ENCODE peak calls at places on chromosomes 2 and 18, in five cellular contexts. A, R, Q, P and H are unnamed samples.

GRCh38 chr2:218031261-218031660 is 28.5 kb upstream of the TNS1 start:
- DNase-seq in A (no peak), R (no peak), Q (no peak), P (no peak), H (no peak)

GRCh38 chr2:166106431-166107015 is 21.3 kb downstream of the SCN1A start:
- DNase-seq in A (no peak), R (no peak), Q (no peak), P (no peak), H (no peak)

GRCh38 chr2:231370749-231371429 is 24.6 kb upstream of the B3GNT7 start:
- DNase-seq in A (no peak), R (no peak), Q (no peak), P (peak), H (peak)

GRCh38 chr2:189268763-189269162 is 89.2 kb upstream of the COL5A2 start:
- DNase-seq in A (no peak), R (no peak), Q (no peak), P (no peak), H (no peak)

GRCh38 chr18:23421277-23421676 is 31.8 kb upstream of the RIOK3 start:
- DNase-seq in A (no peak), R (no peak), Q (no peak), P (no peak), H (no peak)

GRCh38 chr2:106068415-106068814 is 125.7 kb downstream of the UXS1 start:
- DNase-seq in A (no peak), R (no peak), Q (no peak), P (no peak), H (no peak)

GRCh38 chr2:12624911-12625598 is 91.7 kb upstream of the TRIB2 start:
- DNase-seq in A (no peak), R (no peak), Q (no peak), P (no peak), H (no peak)

GRCh38 chr2:12852135-12852534 is 135.4 kb downstream of the TRIB2 start:
- DNase-seq in A (no peak), R (peak), Q (no peak), P (no peak), H (no peak)

GRCh38 chr2:84879595-84880394 is 1.1 kb downstream of the TRABD2A start:
- DNase-seq in A (no peak), R (no peak), Q (no peak), P (no peak), H (no peak)

GRCh38 chr2:143581989-143582719 is 452.9 kb downstream of the ARHGAP15 start:
- DNase-seq in A (no peak), R (no peak), Q (peak), P (no peak), H (no peak)

GRCh38 chr2:43391159-43391876 is 164.9 kb upstream of the ZFP36L2 start:
- DNase-seq in A (no peak), R (no peak), Q (no peak), P (no peak), H (no peak)

GRCh38 chr2:112989611-112990010 is 11.8 kb downstream of the IL36G start:
- DNase-seq in A (no peak), R (no peak), Q (no peak), P (no peak), H (no peak)

GRCh38 chr2:169476459-169476858 is 2.8 kb upstream of the BBS5 start:
- DNase-seq in A (no peak), R (peak), Q (peak), P (no peak), H (no peak)

GRCh38 chr18:24567199-24567598 is 106.8 kb downstream of the HRH4 start:
- DNase-seq in A (no peak), R (peak), Q (no peak), P (no peak), H (no peak)

GRCh38 chr18:48868468-48869466 is 82.0 kb downstream of the SMAD7 start:
- DNase-seq in A (peak), R (no peak), Q (no peak), P (no peak), H (no peak)

GRCh38 chr2:240840435-240841060 is 20.5 kb upstream of the KIF1A start:
- DNase-seq in A (peak), R (peak), Q (peak), P (no peak), H (peak)

GRCh38 chr2:236949089-236949935 is 136.4 kb upstream of the COPS8 start:
- DNase-seq in A (no peak), R (no peak), Q (no peak), P (no peak), H (no peak)